ENCODE peak calls at places on chromosome 15, in eight cellular contexts. One of them, this sample, is unnamed.

GRCh38 chr15:62544446-62544845 is 379.4 kb upstream of the C2CD4B start:
- DNase-seq in GM23338: no peak
- DNase-seq in PC-3: no peak
- DNase-seq in hepatocyte: no peak
- DNase-seq in MM.1S: no peak
- DNase-seq in SK-N-SH: no peak
- DNase-seq in GM23248: no peak
- DNase-seq in HCT116: no peak
- DNase-seq in this sample: no peak

GRCh38 chr15:65330934-65331645 is 26.6 kb downstream of the RNU5B-1 start:
- DNase-seq in GM23338: no peak
- DNase-seq in SK-N-SH: peak; percentile 17
- DNase-seq in hepatocyte: no peak
- DNase-seq in MM.1S: no peak
- DNase-seq in HCT116: no peak
- DNase-seq in PC-3: no peak
- DNase-seq in GM23248: peak; percentile 17
- DNase-seq in this sample: peak; percentile 24

GRCh38 chr15:90479656-90480055 is 50.1 kb upstream of the CRTC3 start:
- DNase-seq in GM23338: no peak
- DNase-seq in GM23248: no peak
- DNase-seq in SK-N-SH: no peak
- DNase-seq in PC-3: peak; percentile 96
- DNase-seq in MM.1S: no peak
- DNase-seq in HCT116: peak; percentile 10
- DNase-seq in hepatocyte: peak; percentile 13
- DNase-seq in this sample: no peak

GRCh38 chr15:42194502-42194901 is 13.6 kb downstream of the VPS39 start:
- DNase-seq in MM.1S: no peak
- DNase-seq in PC-3: peak; percentile 74
- DNase-seq in hepatocyte: peak; percentile 30
- DNase-seq in HCT116: no peak
- DNase-seq in GM23338: no peak
- DNase-seq in GM23248: peak; percentile 32
- DNase-seq in SK-N-SH: no peak
- DNase-seq in this sample: no peak

GRCh38 chr15:94683912-94684311 is 452.6 kb downstream of the MCTP2 start:
- DNase-seq in PC-3: peak; percentile 14
- DNase-seq in GM23338: no peak
- DNase-seq in hepatocyte: no peak
- DNase-seq in HCT116: no peak
- DNase-seq in GM23248: no peak
- DNase-seq in SK-N-SH: no peak
- DNase-seq in MM.1S: no peak
- DNase-seq in this sample: no peak

GRCh38 chr15:74339371-74339770 is 28.1 kb downstream of the CYP11A1 start:
- DNase-seq in MM.1S: no peak
- DNase-seq in PC-3: no peak
- DNase-seq in GM23338: no peak
- DNase-seq in SK-N-SH: no peak
- DNase-seq in GM23248: no peak
- DNase-seq in hepatocyte: no peak
- DNase-seq in HCT116: no peak
- DNase-seq in this sample: no peak

GRCh38 chr15:62802612-62803011 is 239.9 kb upstream of the TPM1 start:
- DNase-seq in HCT116: no peak
- DNase-seq in PC-3: no peak
- DNase-seq in hepatocyte: no peak
- DNase-seq in GM23338: no peak
- DNase-seq in SK-N-SH: no peak
- DNase-seq in GM23248: no peak
- DNase-seq in MM.1S: no peak
- DNase-seq in this sample: no peak

GRCh38 chr15:59158701-59159034 is 48.0 kb upstream of the LDHAL6B start:
- DNase-seq in GM23338: no peak
- DNase-seq in hepatocyte: no peak
- DNase-seq in HCT116: no peak
- DNase-seq in GM23248: no peak
- DNase-seq in SK-N-SH: no peak
- DNase-seq in PC-3: no peak
- DNase-seq in MM.1S: no peak
- DNase-seq in this sample: no peak

GRCh38 chr15:33022629-33023028 is 171.9 kb downstream of the FMN1 start:
- DNase-seq in MM.1S: no peak
- DNase-seq in HCT116: no peak
- DNase-seq in PC-3: peak; percentile 81
- DNase-seq in hepatocyte: no peak
- DNase-seq in GM23338: peak; percentile 71
- DNase-seq in GM23248: peak; percentile 63
- DNase-seq in SK-N-SH: peak; percentile 44
- DNase-seq in this sample: peak; percentile 33

GRCh38 chr15:66649235-66649984 is 52.6 kb upstream of the SMAD6 start:
- DNase-seq in HCT116: no peak
- DNase-seq in PC-3: no peak
- DNase-seq in MM.1S: peak; percentile 10
- DNase-seq in hepatocyte: no peak
- DNase-seq in GM23248: no peak
- DNase-seq in GM23338: no peak
- DNase-seq in SK-N-SH: no peak
- DNase-seq in this sample: no peak

GRCh38 chr15:29756358-29757267 is 65.7 kb downstream of the TJP1 start:
- DNase-seq in HCT116: no peak
- DNase-seq in GM23248: peak; percentile 15
- DNase-seq in PC-3: no peak
- DNase-seq in SK-N-SH: no peak
- DNase-seq in MM.1S: no peak
- DNase-seq in hepatocyte: no peak
- DNase-seq in GM23338: no peak
- DNase-seq in this sample: no peak

GRCh38 chr15:77112819-77113569 is 42.1 kb upstream of the TSPAN3 start:
- DNase-seq in hepatocyte: no peak
- DNase-seq in SK-N-SH: no peak
- DNase-seq in PC-3: no peak
- DNase-seq in HCT116: no peak
- DNase-seq in MM.1S: no peak
- DNase-seq in GM23338: peak; percentile 64
- DNase-seq in GM23248: peak; percentile 52
- DNase-seq in this sample: peak; percentile 50

GRCh38 chr15:90106522-90107117 is 4.4 kb upstream of the IDH2 start:
- DNase-seq in HCT116: no peak
- DNase-seq in GM23338: no peak
- DNase-seq in SK-N-SH: peak; percentile 71
- DNase-seq in GM23248: peak; percentile 73
- DNase-seq in MM.1S: no peak
- DNase-seq in PC-3: peak; percentile 75
- DNase-seq in hepatocyte: peak; percentile 53
- DNase-seq in this sample: no peak

GRCh38 chr15:81024265-81024875 is 23.6 kb downstream of the TLNRD1 start:
- DNase-seq in PC-3: no peak
- DNase-seq in GM23338: peak; percentile 10
- DNase-seq in HCT116: no peak
- DNase-seq in SK-N-SH: no peak
- DNase-seq in hepatocyte: peak; percentile 29
- DNase-seq in GM23248: no peak
- DNase-seq in MM.1S: no peak
- DNase-seq in this sample: no peak

GRCh38 chr15:60838206-60838605 is 359.3 kb upstream of the ICE2 start:
- DNase-seq in PC-3: no peak
- DNase-seq in SK-N-SH: no peak
- DNase-seq in GM23248: no peak
- DNase-seq in GM23338: no peak
- DNase-seq in MM.1S: no peak
- DNase-seq in hepatocyte: no peak
- DNase-seq in HCT116: no peak
- DNase-seq in this sample: no peak

GRCh38 chr15:60831540-60831939 is 352.6 kb upstream of the ICE2 start:
- DNase-seq in GM23338: no peak
- DNase-seq in GM23248: peak; percentile 10
- DNase-seq in SK-N-SH: no peak
- DNase-seq in MM.1S: no peak
- DNase-seq in PC-3: no peak
- DNase-seq in hepatocyte: no peak
- DNase-seq in HCT116: no peak
- DNase-seq in this sample: no peak

GRCh38 chr15:60835000-60835399 is 356.1 kb upstream of the ICE2 start:
- DNase-seq in PC-3: no peak
- DNase-seq in SK-N-SH: peak; percentile 40
- DNase-seq in HCT116: no peak
- DNase-seq in GM23338: no peak
- DNase-seq in hepatocyte: no peak
- DNase-seq in GM23248: no peak
- DNase-seq in MM.1S: no peak
- DNase-seq in this sample: no peak

GRCh38 chr15:60840306-60840702 is 361.4 kb upstream of the ICE2 start:
- DNase-seq in HCT116: no peak
- DNase-seq in SK-N-SH: no peak
- DNase-seq in PC-3: no peak
- DNase-seq in hepatocyte: peak; percentile 33
- DNase-seq in GM23248: peak; percentile 77
- DNase-seq in MM.1S: no peak
- DNase-seq in GM23338: no peak
- DNase-seq in this sample: no peak

DNA sequence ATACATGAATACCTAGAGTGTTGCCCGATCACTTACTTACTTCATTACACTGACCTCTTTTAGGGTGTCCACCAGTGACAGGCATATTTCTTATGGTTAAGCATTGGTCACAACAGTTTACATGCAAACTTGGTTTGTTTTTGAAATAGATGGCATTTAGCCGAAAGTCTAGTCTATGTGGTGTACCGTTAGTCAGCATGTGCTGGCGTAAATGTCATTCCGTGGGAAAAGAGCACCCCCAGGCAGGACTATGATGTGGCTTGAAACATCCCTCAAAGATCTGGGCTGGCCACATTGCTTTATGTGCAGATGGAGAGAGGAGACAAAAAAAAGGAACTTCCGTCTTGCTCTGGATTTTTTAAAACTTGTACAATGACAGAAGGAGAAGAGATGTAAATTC is 357.0 kb upstream of the ICE2 start:
- DNase-seq in HCT116: no peak
- DNase-seq in PC-3: no peak
- DNase-seq in hepatocyte: no peak
- DNase-seq in SK-N-SH: no peak
- DNase-seq in GM23338: no peak
- DNase-seq in MM.1S: no peak
- DNase-seq in GM23248: peak; percentile 97
- DNase-seq in this sample: no peak
- TF ChIP-seq EZH2phosphoT487 in HCT116: no peak
- TF ChIP-seq EZH2phosphoT487 in PC-3: no peak
- TF ChIP-seq EZH2phosphoT487 in hepatocyte: no peak
- TF ChIP-seq EZH2phosphoT487 in SK-N-SH: no peak
- TF ChIP-seq EZH2phosphoT487 in GM23338: no peak
- TF ChIP-seq EZH2phosphoT487 in MM.1S: no peak
- TF ChIP-seq EZH2phosphoT487 in GM23248: no peak
- TF ChIP-seq EZH2phosphoT487 in this sample: no peak

DNA sequence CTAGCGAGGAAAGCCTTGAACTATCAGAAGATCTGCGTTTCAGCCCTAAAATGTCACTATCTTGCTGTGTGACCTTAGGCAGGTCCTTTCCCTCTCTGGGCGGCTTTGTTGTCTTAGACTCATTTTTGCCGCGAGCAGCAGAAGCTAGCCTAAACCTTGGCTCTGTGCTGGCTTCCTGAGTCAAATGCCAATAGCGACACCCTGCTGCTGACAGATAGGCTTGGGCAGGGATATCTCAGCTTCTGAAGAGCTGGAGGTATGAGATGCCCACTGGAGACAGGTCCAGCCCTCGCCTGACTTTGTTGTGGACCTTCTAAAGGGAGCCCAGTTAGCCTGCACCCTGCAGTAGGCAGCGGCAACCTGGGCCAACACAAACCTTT is 1.3 kb downstream of the ADAMTSL3 start:
- DNase-seq in PC-3: no peak
- DNase-seq in GM23248: no peak
- DNase-seq in hepatocyte: no peak
- DNase-seq in GM23338: no peak
- DNase-seq in HCT116: no peak
- DNase-seq in SK-N-SH: no peak
- DNase-seq in MM.1S: no peak
- DNase-seq in this sample: no peak
- H3K4me3 ChIP-seq in PC-3: peak overlapping the region; percentile 84
- H3K4me3 ChIP-seq in GM23248: no peak overlapping the region
- H3K4me3 ChIP-seq in hepatocyte: no peak overlapping the region
- H3K4me3 ChIP-seq in GM23338: peak overlapping the region; percentile 70
- H3K4me3 ChIP-seq in HCT116: no peak overlapping the region
- H3K4me3 ChIP-seq in SK-N-SH: no peak overlapping the region
- H3K4me3 ChIP-seq in MM.1S: no peak overlapping the region
- H3K4me3 ChIP-seq in this sample: no peak overlapping the region

DNA sequence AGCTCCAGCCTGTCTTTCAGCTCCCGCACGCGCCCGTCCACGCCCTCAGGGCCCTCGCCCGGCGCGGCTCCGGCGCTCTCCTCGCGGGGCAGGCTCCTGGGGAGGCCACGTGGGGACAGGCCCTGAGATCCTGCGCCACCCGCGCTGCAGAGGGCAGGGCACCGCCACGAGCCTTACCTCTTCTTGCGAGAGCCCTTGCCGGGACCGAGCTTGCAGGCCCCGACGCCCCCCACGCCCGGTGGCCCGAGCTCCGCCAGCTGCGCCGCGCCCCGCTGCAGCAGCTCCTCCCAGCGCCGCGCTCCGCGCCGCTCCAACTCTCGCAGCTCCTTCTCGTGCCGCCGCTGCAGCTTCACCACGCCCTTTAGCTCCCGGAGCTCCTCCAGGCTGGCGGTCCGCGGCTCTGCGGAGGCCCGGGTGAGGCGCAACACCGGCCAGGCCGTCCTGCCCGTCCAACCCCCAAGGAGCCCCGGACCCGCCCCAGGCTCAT is 8.3 kb upstream of the ANKRD63 start:
- DNase-seq in SK-N-SH: peak; percentile 81
- DNase-seq in HCT116: no peak
- DNase-seq in MM.1S: no peak
- DNase-seq in GM23248: peak; percentile 85
- DNase-seq in PC-3: peak; percentile 55
- DNase-seq in hepatocyte: peak; percentile 85
- DNase-seq in GM23338: peak; percentile 85
- DNase-seq in this sample: peak; percentile 87
- H3K4me2 ChIP-seq in SK-N-SH: peak overlapping the region; percentile 62
- H3K4me2 ChIP-seq in HCT116: peak overlapping the region; percentile 84
- H3K4me2 ChIP-seq in MM.1S: no peak overlapping the region
- H3K4me2 ChIP-seq in GM23248: peak overlapping the region; percentile 79
- H3K4me2 ChIP-seq in PC-3: peak overlapping the region; percentile 79
- H3K4me2 ChIP-seq in hepatocyte: peak overlapping the region; percentile 96
- H3K4me2 ChIP-seq in GM23338: peak overlapping the region; percentile 91
- H3K4me2 ChIP-seq in this sample: peak overlapping the region; percentile 83

DNA sequence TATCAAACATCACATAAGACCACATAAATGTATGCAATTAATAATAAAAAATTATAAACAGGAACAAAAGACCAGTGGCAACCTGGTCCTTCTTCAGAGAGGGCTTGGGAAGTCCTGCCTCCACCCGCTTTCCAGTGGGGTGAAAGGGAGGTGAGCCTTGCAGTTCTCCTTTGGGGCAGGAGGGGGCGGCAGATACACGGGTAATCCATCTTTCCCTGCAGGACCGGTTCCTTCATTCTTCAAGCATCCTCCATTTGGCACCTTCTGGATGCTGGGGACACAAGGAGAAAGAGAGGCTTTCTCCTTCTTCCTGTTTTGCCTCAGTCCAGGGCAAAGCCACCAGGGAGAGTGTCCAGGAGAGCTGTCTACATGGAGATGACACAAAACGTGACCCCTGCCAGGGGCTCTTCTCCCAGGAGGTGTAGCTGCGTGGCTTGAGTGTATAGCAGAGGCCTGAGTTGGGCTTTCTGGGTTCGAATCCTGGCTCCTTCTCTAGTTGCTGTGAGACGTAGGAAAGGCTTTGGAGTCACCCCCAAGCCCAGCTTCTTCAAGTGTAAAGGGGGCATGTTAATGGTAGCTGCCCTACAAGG is 23.2 kb downstream of the RPLP1 start:
- DNase-seq in PC-3: peak; percentile 80
- DNase-seq in GM23248: peak; percentile 81
- DNase-seq in HCT116: peak; percentile 42
- DNase-seq in GM23338: peak; percentile 83
- DNase-seq in hepatocyte: peak; percentile 87
- DNase-seq in MM.1S: peak; percentile 59
- DNase-seq in SK-N-SH: peak; percentile 85
- DNase-seq in this sample: peak; percentile 74
- TF ChIP-seq EZH2phosphoT487 in PC-3: no peak
- TF ChIP-seq EZH2phosphoT487 in GM23248: no peak
- TF ChIP-seq EZH2phosphoT487 in HCT116: no peak
- TF ChIP-seq EZH2phosphoT487 in GM23338: no peak
- TF ChIP-seq EZH2phosphoT487 in hepatocyte: no peak
- TF ChIP-seq EZH2phosphoT487 in MM.1S: no peak
- TF ChIP-seq EZH2phosphoT487 in SK-N-SH: no peak
- TF ChIP-seq EZH2phosphoT487 in this sample: no peak

This sample was measured in neural progenitor cell.